ENCODE peak calls at places on chromosomes 11 and 22, in six cellular contexts. T, R, W, C, J and L are unnamed samples.

GRCh38 chr11:98616256-98616655 is 404.5 kb upstream of the CNTN5 start:
- DNase-seq in T (no peak), R (no peak), W (no peak), C (no peak), J (no peak), L (peak)

GRCh38 chr11:116589402-116589801 is 183.4 kb downstream of the BUD13 start:
- DNase-seq in T (no peak), R (no peak), W (no peak), C (no peak), J (no peak), L (no peak)

GRCh38 chr11:35550374-35551036 is 25.1 kb upstream of the PAMR1 start:
- DNase-seq in T (peak), R (peak), W (peak), C (no peak), J (no peak), L (no peak)

GRCh38 chr11:62923634-62924411 is 2.7 kb upstream of the CHRM1 start:
- DNase-seq in T (no peak), R (no peak), W (no peak), C (no peak), J (no peak), L (no peak)

GRCh38 chr22:22685586-22685985 is 41.2 kb downstream of the GGTLC2 start:
- DNase-seq in T (no peak), R (no peak), W (no peak), C (no peak), J (no peak), L (no peak)

GRCh38 chr11:110182886-110183285 is 89.7 kb downstream of the ZC3H12C start:
- DNase-seq in T (no peak), R (peak), W (peak), C (peak), J (no peak), L (peak)

GRCh38 chr22:46062971-46063631 is 86.1 kb upstream of the WNT7B start:
- DNase-seq in T (no peak), R (no peak), W (no peak), C (no peak), J (no peak), L (no peak)

GRCh38 chr11:22920939-22921565 is 60.8 kb upstream of the CCDC179 start:
- DNase-seq in T (peak), R (peak), W (peak), C (peak), J (no peak), L (peak)

GRCh38 chr11:46075928-46076327 is 45.3 kb downstream of the PHF21A start:
- DNase-seq in T (no peak), R (no peak), W (no peak), C (no peak), J (no peak), L (no peak)

GRCh38 chr22:29621761-29622526 is 18.5 kb downstream of the NF2 start:
- DNase-seq in T (peak), R (peak), W (peak), C (peak), J (no peak), L (peak)

GRCh38 chr22:22802346-22802970 is 85.2 kb upstream of the IGLL5 start:
- DNase-seq in T (no peak), R (no peak), W (no peak), C (no peak), J (no peak), L (no peak)

GRCh38 chr22:37638351-37639069 is 959 bp upstream of the SH3BP1 start:
- DNase-seq in T (no peak), R (no peak), W (no peak), C (no peak), J (no peak), L (no peak)

GRCh38 chr22:29377979-29378378 is 10.4 kb downstream of the AP1B1 start:
- DNase-seq in T (no peak), R (no peak), W (no peak), C (no peak), J (no peak), L (no peak)

GRCh38 chr22:27786253-27786898 is 15.2 kb downstream of the MN1 start:
- DNase-seq in T (no peak), R (no peak), W (no peak), C (no peak), J (no peak), L (no peak)
- H3K4me3 ChIP-seq in T (no peak), R (no peak), W (no peak), C (no peak), J (no peak), L (no peak)

DNA sequence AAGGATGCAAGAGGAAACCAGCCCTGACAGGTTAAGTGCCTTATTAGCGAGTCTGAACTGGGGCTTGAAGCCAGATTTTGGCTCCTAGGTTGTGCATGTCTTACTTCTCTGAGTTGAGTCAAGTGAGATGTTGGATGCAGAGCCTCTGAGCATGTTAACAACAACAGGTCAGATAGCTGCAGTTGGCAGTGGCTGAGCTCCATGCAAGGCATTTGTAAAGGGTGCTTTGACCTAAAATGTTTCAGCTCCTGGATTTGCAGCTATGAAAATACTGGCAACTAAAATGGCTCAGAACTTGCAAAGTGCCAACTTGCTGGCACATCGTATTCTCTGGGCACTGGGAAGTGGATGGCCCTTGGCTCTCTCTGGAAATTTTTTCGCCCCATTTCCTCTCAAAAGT is 16.4 kb upstream of the CSRP3 start:
- DNase-seq in T (no peak), R (no peak), W (no peak), C (no peak), J (no peak), L (no peak)
- H3K4me3 ChIP-seq in T (no peak), R (no peak), W (no peak), C (no peak), J (no peak), L (no peak)

GRCh38 chr22:36404436-36404835 is 16.7 kb upstream of the MYH9 start:
- DNase-seq in T (no peak), R (no peak), W (no peak), C (no peak), J (no peak), L (no peak)

GRCh38 chr22:36406139-36406538 is 18.4 kb upstream of the MYH9 start:
- DNase-seq in T (no peak), R (no peak), W (no peak), C (no peak), J (no peak), L (no peak)

GRCh38 chr22:36405671-36406070 is 17.9 kb upstream of the MYH9 start:
- DNase-seq in T (no peak), R (no peak), W (no peak), C (no peak), J (peak), L (peak)

GRCh38 chr22:36406721-36407120 is 19.0 kb upstream of the MYH9 start:
- DNase-seq in T (no peak), R (no peak), W (no peak), C (no peak), J (no peak), L (no peak)

DNA sequence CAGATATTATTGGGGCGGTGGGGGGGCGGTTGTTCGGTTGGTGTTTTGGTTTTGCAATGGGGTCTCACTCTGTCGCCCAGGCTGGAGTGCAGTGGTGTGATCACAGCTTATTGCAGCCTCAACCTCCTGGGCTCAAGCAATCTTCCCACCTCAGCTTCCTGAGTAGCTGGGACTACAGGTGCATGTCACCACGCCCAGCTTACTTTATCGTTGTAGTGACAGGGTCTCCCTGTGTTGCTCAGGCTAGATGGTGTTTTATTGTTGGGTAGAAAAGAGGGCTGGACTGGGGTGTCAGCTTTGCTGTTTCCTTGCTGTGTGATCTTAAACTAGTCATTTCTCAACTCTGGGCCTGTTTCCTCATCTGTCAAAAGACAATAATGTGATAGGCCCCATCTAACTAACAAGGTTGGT is 17.5 kb upstream of the MYH9 start:
- DNase-seq in T (no peak), R (no peak), W (no peak), C (no peak), J (no peak), L (no peak)
- H3K4me3 ChIP-seq in T (no peak), R (no peak), W (no peak), C (no peak), J (peak), L (no peak)

DNA sequence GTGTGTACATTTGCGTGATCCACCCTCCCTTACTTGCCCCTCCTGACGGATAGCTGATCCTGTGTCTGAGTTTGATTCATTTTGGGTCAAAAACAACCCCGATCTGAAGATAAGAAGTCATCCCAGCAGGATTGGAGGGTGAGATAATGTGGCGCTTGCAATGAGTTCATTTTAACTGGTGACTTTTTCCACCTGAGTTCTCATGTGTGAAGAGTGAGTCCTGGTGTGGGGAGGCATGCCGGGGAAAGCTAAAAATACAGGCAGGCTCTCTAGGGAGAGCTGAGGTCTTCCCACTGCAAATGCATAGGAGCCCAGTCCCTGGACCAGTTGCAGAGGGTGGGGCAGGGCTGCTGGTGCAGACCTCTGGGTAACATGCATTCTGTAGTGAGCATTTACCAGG is 35.7 kb upstream of the ELF5 start:
- DNase-seq in T (no peak), R (no peak), W (no peak), C (no peak), J (no peak), L (no peak)
- H3K4me3 ChIP-seq in T (no peak), R (no peak), W (no peak), C (no peak), J (no peak), L (no peak)

GRCh38 chr11:129023968-129024676 is 81.5 kb upstream of the TP53AIP1 start:
- DNase-seq in T (peak), R (peak), W (no peak), C (peak), J (no peak), L (peak)
- H3K4me3 ChIP-seq in T (no peak), R (no peak), W (no peak), C (no peak), J (peak), L (no peak)

DNA sequence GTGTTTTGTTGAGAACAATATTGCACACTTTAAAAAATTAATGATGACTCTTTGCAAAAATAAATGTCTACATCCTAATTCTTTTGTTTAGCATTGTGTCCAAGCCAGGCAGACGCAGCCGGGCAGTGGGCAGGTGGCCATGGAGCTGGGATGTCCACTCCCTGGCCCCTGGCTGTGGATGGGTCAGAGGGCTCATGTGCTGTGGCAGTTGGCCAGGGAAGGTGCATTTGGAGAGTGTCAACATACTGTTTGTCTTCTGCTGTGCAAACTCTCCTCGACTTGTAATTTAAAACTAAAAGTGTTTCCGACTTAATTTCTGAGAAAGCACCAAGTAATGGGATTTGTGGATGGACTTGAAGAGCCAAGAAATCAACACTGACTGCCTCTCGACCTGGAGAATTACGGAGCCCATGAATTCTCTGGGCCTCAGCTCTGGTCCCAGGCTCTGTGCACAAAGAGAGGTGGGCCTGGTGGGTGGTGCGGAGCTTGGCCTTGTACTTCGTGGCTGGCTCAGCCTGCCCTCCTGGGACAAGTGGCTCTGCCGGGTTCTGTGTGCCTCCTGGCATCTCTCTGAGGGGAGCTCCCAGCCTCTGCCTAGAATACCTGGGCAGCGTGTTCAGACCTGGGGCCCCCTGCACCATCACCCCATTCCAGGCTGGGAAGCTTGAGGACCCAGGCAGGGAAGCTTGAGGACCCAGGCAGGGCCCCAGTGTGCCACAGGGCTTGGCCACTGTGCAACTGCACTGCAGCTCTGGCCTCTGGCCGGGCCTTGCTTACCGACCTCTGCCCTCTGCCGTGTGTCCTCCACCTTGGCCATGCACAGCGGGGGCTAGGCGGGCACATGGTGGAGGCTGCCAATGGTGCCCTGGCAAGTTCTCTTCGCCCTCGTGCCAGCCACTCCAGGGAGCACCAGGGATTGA is 46.4 kb downstream of the RTN4R start:
- DNase-seq in T (no peak), R (no peak), W (no peak), C (no peak), J (no peak), L (no peak)
- H3K4me3 ChIP-seq in T (no peak), R (no peak), W (no peak), C (no peak), J (no peak), L (no peak)

GRCh38 chr11:114066046-114066648 is 6.6 kb downstream of the ZBTB16 start:
- DNase-seq in T (no peak), R (no peak), W (no peak), C (no peak), J (no peak), L (no peak)

GRCh38 chr11:114063149-114063828 is 3.8 kb downstream of the ZBTB16 start:
- DNase-seq in T (no peak), R (no peak), W (no peak), C (no peak), J (no peak), L (no peak)

GRCh38 chr11:114065094-114065493 is 5.6 kb downstream of the ZBTB16 start:
- DNase-seq in T (no peak), R (no peak), W (no peak), C (no peak), J (no peak), L (no peak)

GRCh38 chr11:114063829-114064201 is 4.3 kb downstream of the ZBTB16 start:
- DNase-seq in T (no peak), R (no peak), W (no peak), C (no peak), J (no peak), L (no peak)

GRCh38 chr11:114064216-114064615 is 4.7 kb downstream of the ZBTB16 start:
- DNase-seq in T (no peak), R (no peak), W (no peak), C (no peak), J (no peak), L (no peak)
- H3K4me3 ChIP-seq in T (no peak), R (no peak), W (no peak), C (no peak), J (no peak), L (peak)

GRCh38 chr22:49656291-49656851 is 171.3 kb downstream of the BRD1 start:
- DNase-seq in T (no peak), R (no peak), W (no peak), C (no peak), J (no peak), L (no peak)
- H3K4me3 ChIP-seq in T (no peak), R (no peak), W (no peak), C (no peak), J (peak), L (no peak)